ENCODE peak calls at places on chromosomes 7 and 10, in five cellular contexts. H, G, D, A and S are unnamed samples.

GRCh38 chr10:20870839-20871238 is 26.3 kb downstream of the NEBL start:
- DNase-seq in H (no peak), G (no peak), D (no peak), A (no peak), S (no peak)

GRCh38 chr7:129642871-129643515 is 31.5 kb downstream of the NRF1 start:
- DNase-seq in H (peak), G (no peak), D (no peak), A (no peak), S (no peak)

GRCh38 chr7:918118-918425 is 36.4 kb downstream of the ADAP1 start:
- DNase-seq in H (no peak), G (no peak), D (no peak), A (no peak), S (no peak)

GRCh38 chr10:3192856-3193635 is 20.5 kb upstream of the PITRM1 start:
- DNase-seq in H (peak), G (peak), D (peak), A (no peak), S (peak)

GRCh38 chr10:1274098-1274745 is 218.0 kb downstream of the WDR37 start:
- DNase-seq in H (no peak), G (no peak), D (no peak), A (no peak), S (no peak)

GRCh38 chr10:13349776-13350274 is 1.7 kb upstream of the SEPHS1 start:
- DNase-seq in H (no peak), G (no peak), D (no peak), A (peak), S (no peak)

GRCh38 chr10:46545861-46546590 is 10.4 kb downstream of the GPRIN2 start:
- DNase-seq in H (no peak), G (no peak), D (no peak), A (no peak), S (no peak)

GRCh38 chr10:124739119-124739921 is 4.9 kb downstream of the FAM53B start:
- DNase-seq in H (no peak), G (no peak), D (no peak), A (no peak), S (no peak)

GRCh38 chr10:48549236-48549635 is 55.6 kb downstream of the ARHGAP22 start:
- DNase-seq in H (no peak), G (no peak), D (no peak), A (no peak), S (no peak)